ENCODE peak calls at places on chromosomes 5 and 9, in nine cellular contexts. One of them, this sample, is unnamed.

GRCh38 chr9:28073278-28073677 is 500.0 kb upstream of the C9orf72 start:
- DNase-seq in progenitor cell of endocrine pancreas: no peak
- DNase-seq in GM20000: peak
- DNase-seq in foreskin fibroblast: no peak
- DNase-seq in NB4: peak
- DNase-seq in HL-60: no peak
- DNase-seq in fibroblast of mammary gland: peak
- DNase-seq in astrocyte of the spinal cord: peak
- DNase-seq in fibroblast of lung: peak
- DNase-seq in this sample: no peak

GRCh38 chr9:86454701-86455402 is 100.6 kb upstream of the TUT7 start:
- DNase-seq in foreskin fibroblast: peak
- DNase-seq in NB4: no peak
- DNase-seq in GM20000: no peak
- DNase-seq in fibroblast of mammary gland: peak
- DNase-seq in astrocyte of the spinal cord: peak
- DNase-seq in progenitor cell of endocrine pancreas: no peak
- DNase-seq in fibroblast of lung: peak
- DNase-seq in HL-60: no peak
- DNase-seq in this sample: no peak

GRCh38 chr9:137095664-137096517 is 9.1 kb downstream of the MAN1B1 start:
- DNase-seq in astrocyte of the spinal cord: no peak
- DNase-seq in NB4: peak
- DNase-seq in progenitor cell of endocrine pancreas: no peak
- DNase-seq in fibroblast of mammary gland: no peak
- DNase-seq in foreskin fibroblast: no peak
- DNase-seq in HL-60: no peak
- DNase-seq in GM20000: peak
- DNase-seq in fibroblast of lung: no peak
- DNase-seq in this sample: no peak

GRCh38 chr9:97514531-97514930 is 13.1 kb downstream of the TMOD1 start:
- DNase-seq in NB4: no peak
- DNase-seq in HL-60: no peak
- DNase-seq in GM20000: no peak
- DNase-seq in astrocyte of the spinal cord: no peak
- DNase-seq in progenitor cell of endocrine pancreas: no peak
- DNase-seq in foreskin fibroblast: no peak
- DNase-seq in fibroblast of mammary gland: no peak
- DNase-seq in fibroblast of lung: no peak
- DNase-seq in this sample: no peak

GRCh38 chr9:114308361-114308950 is 14.4 kb upstream of the ORM1 start:
- DNase-seq in NB4: no peak
- DNase-seq in fibroblast of mammary gland: no peak
- DNase-seq in fibroblast of lung: no peak
- DNase-seq in foreskin fibroblast: no peak
- DNase-seq in astrocyte of the spinal cord: no peak
- DNase-seq in HL-60: no peak
- DNase-seq in progenitor cell of endocrine pancreas: no peak
- DNase-seq in GM20000: no peak
- DNase-seq in this sample: no peak

GRCh38 chr5:127040779-127041520 is 10.6 kb upstream of the MARCHF3 start:
- DNase-seq in astrocyte of the spinal cord: peak
- DNase-seq in fibroblast of lung: peak
- DNase-seq in progenitor cell of endocrine pancreas: no peak
- DNase-seq in GM20000: no peak
- DNase-seq in HL-60: no peak
- DNase-seq in NB4: no peak
- DNase-seq in fibroblast of mammary gland: peak
- DNase-seq in foreskin fibroblast: no peak
- DNase-seq in this sample: no peak

GRCh38 chr5:93637697-93638096 is 54.7 kb downstream of the NR2F1 start:
- DNase-seq in fibroblast of mammary gland: no peak
- DNase-seq in foreskin fibroblast: no peak
- DNase-seq in fibroblast of lung: no peak
- DNase-seq in astrocyte of the spinal cord: no peak
- DNase-seq in HL-60: no peak
- DNase-seq in progenitor cell of endocrine pancreas: no peak
- DNase-seq in NB4: no peak
- DNase-seq in GM20000: no peak
- DNase-seq in this sample: no peak

GRCh38 chr9:91255327-91255726 is 106.4 kb downstream of the AUH start:
- DNase-seq in HL-60: no peak
- DNase-seq in fibroblast of lung: peak
- DNase-seq in progenitor cell of endocrine pancreas: no peak
- DNase-seq in astrocyte of the spinal cord: peak
- DNase-seq in fibroblast of mammary gland: peak
- DNase-seq in GM20000: no peak
- DNase-seq in foreskin fibroblast: peak
- DNase-seq in NB4: no peak
- DNase-seq in this sample: no peak

GRCh38 chr9:115673599-115673998 is 480.0 kb upstream of the PAPPA start:
- DNase-seq in HL-60: no peak
- DNase-seq in progenitor cell of endocrine pancreas: no peak
- DNase-seq in astrocyte of the spinal cord: no peak
- DNase-seq in foreskin fibroblast: peak
- DNase-seq in NB4: no peak
- DNase-seq in GM20000: no peak
- DNase-seq in fibroblast of mammary gland: peak
- DNase-seq in fibroblast of lung: peak
- DNase-seq in this sample: no peak

GRCh38 chr9:70995511-70995910 is 125.9 kb downstream of the TRPM3 start:
- DNase-seq in GM20000: no peak
- DNase-seq in astrocyte of the spinal cord: no peak
- DNase-seq in NB4: no peak
- DNase-seq in fibroblast of mammary gland: no peak
- DNase-seq in fibroblast of lung: no peak
- DNase-seq in foreskin fibroblast: no peak
- DNase-seq in progenitor cell of endocrine pancreas: no peak
- DNase-seq in HL-60: no peak
- DNase-seq in this sample: no peak

GRCh38 chr9:110777843-110778215 is 109.2 kb downstream of the MUSK start:
- DNase-seq in GM20000: no peak
- DNase-seq in astrocyte of the spinal cord: no peak
- DNase-seq in fibroblast of lung: no peak
- DNase-seq in fibroblast of mammary gland: no peak
- DNase-seq in progenitor cell of endocrine pancreas: no peak
- DNase-seq in NB4: no peak
- DNase-seq in HL-60: no peak
- DNase-seq in foreskin fibroblast: no peak
- DNase-seq in this sample: no peak

GRCh38 chr9:98159301-98159700 is 33.1 kb downstream of the CORO2A start:
- DNase-seq in fibroblast of mammary gland: no peak
- DNase-seq in progenitor cell of endocrine pancreas: no peak
- DNase-seq in HL-60: no peak
- DNase-seq in fibroblast of lung: no peak
- DNase-seq in NB4: no peak
- DNase-seq in GM20000: no peak
- DNase-seq in astrocyte of the spinal cord: no peak
- DNase-seq in foreskin fibroblast: no peak
- DNase-seq in this sample: no peak

GRCh38 chr9:91786132-91786896 is 163.7 kb downstream of the ROR2 start:
- DNase-seq in fibroblast of mammary gland: no peak
- DNase-seq in astrocyte of the spinal cord: no peak
- DNase-seq in NB4: no peak
- DNase-seq in progenitor cell of endocrine pancreas: no peak
- DNase-seq in foreskin fibroblast: no peak
- DNase-seq in fibroblast of lung: no peak
- DNase-seq in HL-60: no peak
- DNase-seq in GM20000: no peak
- DNase-seq in this sample: no peak

GRCh38 chr5:96934291-96934694 is 1.6 kb upstream of the LNPEP start:
- DNase-seq in fibroblast of mammary gland: peak
- DNase-seq in fibroblast of lung: peak
- DNase-seq in astrocyte of the spinal cord: no peak
- DNase-seq in NB4: no peak
- DNase-seq in GM20000: no peak
- DNase-seq in foreskin fibroblast: no peak
- DNase-seq in HL-60: no peak
- DNase-seq in progenitor cell of endocrine pancreas: no peak
- DNase-seq in this sample: no peak

DNA sequence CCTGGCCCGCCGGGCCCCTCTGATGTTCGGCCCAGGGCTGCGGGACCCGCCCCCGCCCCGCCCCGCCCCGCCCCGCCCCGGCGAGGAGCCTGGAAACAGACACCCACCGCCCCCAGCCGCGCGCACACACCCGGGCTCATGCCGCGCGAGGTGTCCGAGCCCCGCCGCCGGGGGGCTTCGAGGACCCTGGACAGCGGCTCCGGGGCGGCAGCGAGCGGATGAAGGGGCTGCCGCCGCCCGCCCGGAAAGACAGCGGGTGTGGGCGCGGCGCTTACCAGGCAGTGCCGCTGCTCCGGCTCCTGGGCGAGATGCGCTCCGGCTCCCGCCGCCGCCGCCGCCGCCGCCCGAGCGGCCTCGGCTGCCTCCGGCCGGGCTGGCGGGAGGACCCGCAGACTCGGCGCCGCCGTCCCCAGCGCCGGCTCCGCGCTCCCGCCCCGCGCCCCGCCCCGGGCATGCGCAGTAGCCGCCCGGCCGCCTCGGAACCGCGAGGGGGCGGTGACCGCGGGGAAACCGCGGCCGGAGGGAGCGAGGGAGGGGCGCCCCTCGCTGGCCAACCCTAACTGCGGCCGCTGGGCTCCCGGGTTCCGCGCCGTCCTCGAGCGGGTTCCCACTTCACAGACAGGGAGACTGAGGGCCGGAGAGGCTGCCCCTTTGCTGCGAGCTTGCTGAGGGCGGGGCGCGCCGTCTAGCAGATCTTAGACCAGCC is at the start of gene GPRIN1:
- DNase-seq in NB4: peak
- DNase-seq in astrocyte of the spinal cord: peak
- DNase-seq in foreskin fibroblast: peak
- DNase-seq in fibroblast of mammary gland: peak
- DNase-seq in GM20000: peak
- DNase-seq in fibroblast of lung: peak
- DNase-seq in progenitor cell of endocrine pancreas: peak
- DNase-seq in HL-60: no peak
- DNase-seq in this sample: peak
- TF ChIP-seq CTCF in NB4: no peak
- TF ChIP-seq CTCF in astrocyte of the spinal cord: peak
- TF ChIP-seq CTCF in foreskin fibroblast: peak
- TF ChIP-seq CTCF in fibroblast of mammary gland: no peak
- TF ChIP-seq CTCF in GM20000: peak
- TF ChIP-seq CTCF in fibroblast of lung: no peak
- TF ChIP-seq CTCF in progenitor cell of endocrine pancreas: peak
- TF ChIP-seq CTCF in HL-60: no peak
- TF ChIP-seq CTCF in this sample: peak

DNA sequence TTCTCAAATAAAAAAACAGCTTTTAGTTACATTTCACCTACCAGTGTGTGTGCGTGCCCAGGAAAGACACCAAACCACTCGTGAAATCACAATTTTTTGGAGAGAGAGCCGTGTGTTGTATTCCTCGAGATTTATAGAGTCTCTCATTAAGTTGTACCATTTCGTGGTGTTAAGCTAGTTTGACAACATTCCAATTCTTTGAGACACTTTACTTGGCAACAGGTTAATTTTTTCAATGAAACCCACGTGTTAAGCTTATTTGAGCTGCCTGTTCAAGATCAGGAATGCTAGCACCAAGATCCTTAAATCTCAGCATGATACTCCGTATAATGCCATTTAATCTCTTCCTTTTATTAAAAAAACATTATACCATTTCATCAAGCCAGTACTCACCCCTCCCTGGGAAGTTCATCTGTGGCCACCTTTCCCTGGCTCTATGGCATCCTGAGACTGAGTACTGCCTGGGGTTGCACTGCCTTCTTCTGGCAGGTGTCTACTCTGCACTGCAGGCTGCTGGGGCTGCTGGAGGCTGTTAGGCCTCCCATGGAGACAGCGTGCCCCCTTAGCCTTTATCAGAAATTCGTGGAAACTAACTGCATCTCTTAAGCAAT is 143.7 kb downstream of the ARHGAP26 start:
- DNase-seq in NB4: no peak
- DNase-seq in fibroblast of mammary gland: no peak
- DNase-seq in progenitor cell of endocrine pancreas: no peak
- DNase-seq in astrocyte of the spinal cord: no peak
- DNase-seq in HL-60: no peak
- DNase-seq in GM20000: no peak
- DNase-seq in foreskin fibroblast: no peak
- DNase-seq in fibroblast of lung: no peak
- DNase-seq in this sample: no peak
- TF ChIP-seq CTCF in NB4: no peak
- TF ChIP-seq CTCF in fibroblast of mammary gland: no peak
- TF ChIP-seq CTCF in progenitor cell of endocrine pancreas: peak
- TF ChIP-seq CTCF in astrocyte of the spinal cord: peak
- TF ChIP-seq CTCF in HL-60: no peak
- TF ChIP-seq CTCF in GM20000: no peak
- TF ChIP-seq CTCF in foreskin fibroblast: no peak
- TF ChIP-seq CTCF in fibroblast of lung: peak
- TF ChIP-seq CTCF in this sample: peak

DNA sequence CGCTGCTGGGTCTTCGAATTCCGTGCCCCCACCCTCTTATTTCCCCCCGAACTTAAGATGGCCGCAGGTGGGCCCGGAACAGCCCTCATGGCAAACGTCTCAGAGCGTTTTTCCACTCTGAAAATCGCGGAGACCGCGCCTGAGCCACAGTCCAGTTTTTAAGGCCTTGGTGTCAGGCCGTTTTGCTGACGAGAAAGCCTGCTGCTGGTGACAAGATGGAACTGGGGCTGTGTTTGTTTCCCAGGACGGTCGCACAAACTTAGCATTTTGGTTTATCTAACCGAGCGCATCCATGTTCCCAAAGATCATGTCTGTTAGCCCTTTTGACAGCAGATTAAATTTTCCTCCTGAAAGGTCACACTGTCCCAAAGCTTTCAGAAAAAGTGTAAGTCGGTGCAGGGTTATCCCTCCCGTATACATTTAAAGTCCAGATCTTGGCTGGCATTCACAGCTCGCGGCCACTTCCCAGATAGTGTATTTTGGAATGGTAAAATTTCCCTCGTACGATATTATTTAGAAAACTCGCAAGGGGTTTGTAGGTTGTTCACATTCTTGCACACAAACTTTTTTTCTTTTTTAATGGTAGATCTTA is 795 bp downstream of the SREK1 start:
- DNase-seq in GM20000: no peak
- DNase-seq in HL-60: no peak
- DNase-seq in foreskin fibroblast: no peak
- DNase-seq in fibroblast of mammary gland: no peak
- DNase-seq in progenitor cell of endocrine pancreas: no peak
- DNase-seq in fibroblast of lung: peak
- DNase-seq in astrocyte of the spinal cord: no peak
- DNase-seq in NB4: peak
- DNase-seq in this sample: no peak
- TF ChIP-seq CTCF in GM20000: no peak
- TF ChIP-seq CTCF in HL-60: no peak
- TF ChIP-seq CTCF in foreskin fibroblast: no peak
- TF ChIP-seq CTCF in fibroblast of mammary gland: no peak
- TF ChIP-seq CTCF in progenitor cell of endocrine pancreas: no peak
- TF ChIP-seq CTCF in fibroblast of lung: no peak
- TF ChIP-seq CTCF in astrocyte of the spinal cord: no peak
- TF ChIP-seq CTCF in NB4: no peak
- TF ChIP-seq CTCF in this sample: no peak

DNA sequence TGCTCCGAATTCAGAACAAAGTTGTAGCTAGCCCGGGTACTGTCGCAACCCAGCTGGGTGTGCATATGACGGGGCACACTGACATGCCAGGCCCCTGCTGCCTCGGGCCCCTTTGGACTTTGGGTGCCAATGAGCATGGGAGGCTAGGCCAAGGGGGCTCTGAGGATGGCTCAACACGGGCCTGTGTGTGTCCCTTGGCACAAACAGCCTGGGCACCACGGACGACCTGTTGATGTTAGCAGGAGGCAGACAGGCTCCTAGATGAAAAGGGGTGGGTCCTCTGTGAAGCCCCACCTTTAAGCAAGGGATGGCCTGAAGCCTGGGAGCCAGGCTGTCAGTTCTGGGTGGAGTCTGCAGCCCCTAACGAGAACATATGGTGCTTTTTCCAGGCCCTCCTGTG is 1688.2 kb downstream of the EFNA5 start:
- DNase-seq in fibroblast of mammary gland: no peak
- DNase-seq in progenitor cell of endocrine pancreas: no peak
- DNase-seq in GM20000: no peak
- DNase-seq in fibroblast of lung: no peak
- DNase-seq in HL-60: no peak
- DNase-seq in foreskin fibroblast: no peak
- DNase-seq in astrocyte of the spinal cord: no peak
- DNase-seq in NB4: no peak
- DNase-seq in this sample: no peak
- TF ChIP-seq CTCF in fibroblast of mammary gland: no peak
- TF ChIP-seq CTCF in progenitor cell of endocrine pancreas: no peak
- TF ChIP-seq CTCF in GM20000: no peak
- TF ChIP-seq CTCF in fibroblast of lung: no peak
- TF ChIP-seq CTCF in HL-60: no peak
- TF ChIP-seq CTCF in foreskin fibroblast: no peak
- TF ChIP-seq CTCF in astrocyte of the spinal cord: no peak
- TF ChIP-seq CTCF in NB4: no peak
- TF ChIP-seq CTCF in this sample: no peak